ENCODE peak calls at places on chromosome 9, in seven cellular contexts. S, I, L, X, W, G and O are unnamed samples.

GRCh38 chr9:86655147-86655546 is 292.2 kb downstream of the GAS1 start:
- DNase-seq in S (no peak), I (no peak), L (peak), X (no peak), W (no peak), G (no peak), O (no peak)

GRCh38 chr9:119005162-119005561 is 364.1 kb downstream of the BRINP1 start:
- DNase-seq in S (no peak), I (no peak), L (peak), X (no peak), W (no peak), G (no peak), O (no peak)

GRCh38 chr9:93010696-93011095 is 47.8 kb upstream of the SUSD3 start:
- DNase-seq in S (peak), I (no peak), L (no peak), X (no peak), W (no peak), G (no peak), O (no peak)

GRCh38 chr9:87324613-87325194 is 173.0 kb upstream of the DAPK1 start:
- DNase-seq in S (peak), I (peak), L (peak), X (no peak), W (no peak), G (peak), O (peak)

GRCh38 chr9:135340143-135340655 is 139.4 kb upstream of the PPP1R26 start:
- DNase-seq in S (no peak), I (no peak), L (no peak), X (no peak), W (no peak), G (no peak), O (no peak)

GRCh38 chr9:6910032-6910431 is 152.3 kb downstream of the KDM4C start:
- DNase-seq in S (no peak), I (peak), L (peak), X (no peak), W (no peak), G (peak), O (no peak)

GRCh38 chr9:115597330-115597729 is 479.4 kb upstream of the TNC start:
- DNase-seq in S (no peak), I (no peak), L (no peak), X (no peak), W (no peak), G (no peak), O (no peak)

GRCh38 chr9:75953218-75953617 is 62.7 kb downstream of the PCSK5 start:
- DNase-seq in S (peak), I (no peak), L (peak), X (no peak), W (no peak), G (no peak), O (no peak)

GRCh38 chr9:116267021-116267420 is 113.4 kb downstream of the PAPPA start:
- DNase-seq in S (no peak), I (no peak), L (peak), X (no peak), W (no peak), G (no peak), O (no peak)

GRCh38 chr9:135526730-135527571 is 5.7 kb downstream of the LCN1 start:
- DNase-seq in S (no peak), I (no peak), L (no peak), X (no peak), W (no peak), G (no peak), O (peak)

GRCh38 chr9:93673844-93674334 is 97.5 kb downstream of the PHF2 start:
- DNase-seq in S (no peak), I (no peak), L (no peak), X (no peak), W (peak), G (no peak), O (no peak)

GRCh38 chr9:87080512-87081225 is 133.4 kb upstream of the GAS1 start:
- DNase-seq in S (no peak), I (no peak), L (peak), X (no peak), W (no peak), G (peak), O (no peak)

GRCh38 chr9:137963525-137963924 is 85.9 kb downstream of the CACNA1B start:
- DNase-seq in S (no peak), I (no peak), L (no peak), X (no peak), W (no peak), G (no peak), O (no peak)

GRCh38 chr9:102950341-102950740 is 44.8 kb upstream of the CYLC2 start:
- DNase-seq in S (no peak), I (no peak), L (no peak), X (no peak), W (no peak), G (no peak), O (no peak)

GRCh38 chr9:133963166-133963565 is 29.0 kb downstream of the VAV2 start:
- DNase-seq in S (no peak), I (no peak), L (no peak), X (no peak), W (no peak), G (no peak), O (no peak)

GRCh38 chr9:101477736-101478135 is 42.2 kb upstream of the ALDOB start:
- DNase-seq in S (no peak), I (no peak), L (peak), X (no peak), W (no peak), G (no peak), O (no peak)

GRCh38 chr9:79572891-79573696 is 1.3 kb downstream of the TLE4 start:
- DNase-seq in S (peak), I (peak), L (peak), X (peak), W (peak), G (no peak), O (peak)

GRCh38 chr9:20048437-20048836 is 259.6 kb upstream of the SLC24A2 start:
- DNase-seq in S (no peak), I (no peak), L (no peak), X (no peak), W (no peak), G (no peak), O (no peak)

GRCh38 chr9:21796768-21797167 is 5.7 kb upstream of the MTAP start:
- DNase-seq in S (no peak), I (no peak), L (peak), X (no peak), W (no peak), G (no peak), O (no peak)

GRCh38 chr9:131117762-131118145 is 7.6 kb upstream of the NUP214 start:
- DNase-seq in S (no peak), I (no peak), L (no peak), X (no peak), W (no peak), G (no peak), O (no peak)

GRCh38 chr9:114403153-114403756 is 15.5 kb upstream of the AKNA start:
- DNase-seq in S (no peak), I (no peak), L (no peak), X (no peak), W (no peak), G (no peak), O (no peak)

GRCh38 chr9:123481209-123481865 is 125.3 kb downstream of the CRB2 start:
- DNase-seq in S (no peak), I (no peak), L (no peak), X (no peak), W (no peak), G (no peak), O (no peak)

GRCh38 chr9:129620669-129621295 is at the start of gene C9orf50:
- DNase-seq in S (no peak), I (no peak), L (peak), X (no peak), W (no peak), G (peak), O (no peak)

GRCh38 chr9:38313421-38313820 is 79.1 kb upstream of the ALDH1B1 start:
- DNase-seq in S (no peak), I (no peak), L (no peak), X (no peak), W (no peak), G (no peak), O (no peak)

GRCh38 chr9:16545639-16546038 is 324.8 kb downstream of the BNC2 start:
- DNase-seq in S (no peak), I (no peak), L (no peak), X (no peak), W (no peak), G (no peak), O (no peak)

GRCh38 chr9:133826289-133827085 is 88.3 kb upstream of the SARDH start:
- DNase-seq in S (no peak), I (no peak), L (peak), X (no peak), W (no peak), G (no peak), O (no peak)

GRCh38 chr9:36823934-36824333 is 210.1 kb downstream of the PAX5 start:
- DNase-seq in S (no peak), I (no peak), L (no peak), X (no peak), W (no peak), G (no peak), O (no peak)

GRCh38 chr9:123361086-123361730 is 5.2 kb downstream of the CRB2 start:
- DNase-seq in S (no peak), I (no peak), L (no peak), X (no peak), W (no peak), G (no peak), O (peak)

GRCh38 chr9:13548556-13548955 is 269.1 kb upstream of the MPDZ start:
- DNase-seq in S (no peak), I (no peak), L (no peak), X (no peak), W (no peak), G (no peak), O (no peak)

GRCh38 chr9:37836386-37836785 is 35.8 kb downstream of the DCAF10 start:
- DNase-seq in S (no peak), I (no peak), L (no peak), X (no peak), W (no peak), G (no peak), O (no peak)

GRCh38 chr9:87093777-87094176 is 146.5 kb upstream of the GAS1 start:
- DNase-seq in S (no peak), I (no peak), L (no peak), X (no peak), W (no peak), G (no peak), O (no peak)

GRCh38 chr9:22455181-22455580 is 8.6 kb downstream of the DMRTA1 start:
- DNase-seq in S (no peak), I (no peak), L (no peak), X (no peak), W (no peak), G (no peak), O (no peak)

GRCh38 chr9:94672811-94673487 is 33.6 kb upstream of the FBP1 start:
- DNase-seq in S (no peak), I (no peak), L (peak), X (no peak), W (no peak), G (no peak), O (no peak)

GRCh38 chr9:121884057-121884512 is 209.0 kb downstream of the TTLL11 start:
- DNase-seq in S (no peak), I (no peak), L (no peak), X (peak), W (no peak), G (peak), O (no peak)

GRCh38 chr9:129145841-129146292 is 32.2 kb downstream of the IER5L start:
- DNase-seq in S (no peak), I (no peak), L (peak), X (no peak), W (no peak), G (no peak), O (no peak)

GRCh38 chr9:35051069-35051967 is 21.1 kb downstream of the VCP start:
- DNase-seq in S (peak), I (peak), L (peak), X (no peak), W (peak), G (peak), O (peak)

GRCh38 chr9:36063804-36064447 is 27.2 kb downstream of the RECK start:
- DNase-seq in S (no peak), I (no peak), L (peak), X (no peak), W (no peak), G (no peak), O (no peak)

GRCh38 chr9:30800421-30800820 is 1584.0 kb upstream of the ACO1 start:
- DNase-seq in S (no peak), I (no peak), L (no peak), X (no peak), W (no peak), G (no peak), O (no peak)

GRCh38 chr9:92293075-92293354 is 482 bp downstream of the IARS1 start:
- DNase-seq in S (no peak), I (no peak), L (no peak), X (no peak), W (no peak), G (no peak), O (no peak)

GRCh38 chr9:16241231-16241630 is 629.2 kb downstream of the BNC2 start:
- DNase-seq in S (no peak), I (no peak), L (peak), X (no peak), W (no peak), G (no peak), O (no peak)